ENCODE peak calls at places on chromosome 1, in seven cellular contexts. X is K562, T is ovary, U is left ventricle myocardium inferior, A is adrenal gland, S is heart left ventricle, G is adipocyte. Z is an unnamed sample. For H3K27me3, the result is how much of the 10 kb centered on the place peaks cover.

GRCh38 chr1:5493708-5494390 is 498.4 kb downstream of the NPHP4 start:
- DNase-seq in G (no peak), T (no peak), X (no peak), U (no peak), A (no peak), S (no peak), Z (no peak)

GRCh38 chr1:228453614-228454013 is 33.6 kb upstream of the RNF187 start:
- DNase-seq in T (no peak), G (no peak), U (no peak), X (no peak), S (no peak), A (no peak), Z (peak)

GRCh38 chr1:7549693-7550161 is 221.4 kb upstream of the VAMP3 start:
- DNase-seq in S (no peak), X (no peak), T (no peak), A (no peak), G (no peak), U (no peak), Z (no peak)

GRCh38 chr1:63921357-63921756 is 147.5 kb downstream of the ROR1 start:
- DNase-seq in T (no peak), U (no peak), S (no peak), A (no peak), X (no peak), G (no peak), Z (no peak)

GRCh38 chr1:189929501-189930099 is 548.1 kb downstream of the BRINP3 start:
- DNase-seq in S (no peak), G (no peak), X (no peak), T (no peak), A (no peak), U (no peak), Z (no peak)

GRCh38 chr1:186304982-186305949 is 69.8 kb downstream of the TPR start:
- DNase-seq in G (peak), S (no peak), T (no peak), A (no peak), X (peak), U (no peak), Z (no peak)

GRCh38 chr1:51535006-51535592 is 16.0 kb upstream of the EPS15 start:
- DNase-seq in G (peak), T (peak), S (no peak), U (peak), A (peak), X (peak), Z (peak)

GRCh38 chr1:165862448-165862847 is 35.0 kb downstream of the UCK2 start:
- DNase-seq in A (no peak), U (no peak), S (no peak), G (no peak), X (no peak), T (no peak), Z (no peak)

GRCh38 chr1:205936846-205937707 is 6.2 kb downstream of the SLC26A9 start:
- DNase-seq in U (no peak), S (no peak), G (peak), X (no peak), A (no peak), T (no peak), Z (no peak)

GRCh38 chr1:230809205-230809990 is 58.9 kb downstream of the C1orf198 start:
- DNase-seq in U (no peak), X (no peak), G (no peak), T (no peak), S (no peak), A (peak), Z (no peak)

GRCh38 chr1:109509176-109510134 is at the start of gene AMIGO1:
- DNase-seq in T (peak), S (peak), X (peak), U (peak), A (no peak), G (peak), Z (peak)

GRCh38 chr1:174519845-174520244 is 72.1 kb downstream of the GPR52 start:
- DNase-seq in S (peak), U (peak), X (no peak), G (no peak), A (no peak), T (no peak), Z (no peak)

GRCh38 chr1:64220241-64220640 is 16.8 kb downstream of the UBE2U start:
- DNase-seq in X (no peak), A (no peak), S (no peak), T (no peak), U (no peak), G (no peak), Z (no peak)

GRCh38 chr1:203396595-203397194 is 45.8 kb upstream of the FMOD start:
- DNase-seq in T (no peak), G (no peak), A (no peak), S (no peak), X (no peak), U (no peak), Z (no peak)

GRCh38 chr1:92817986-92818764 is 13.7 kb upstream of the RPL5 start:
- DNase-seq in U (no peak), T (no peak), G (peak), S (no peak), X (peak), A (no peak), Z (no peak)

GRCh38 chr1:107550358-107550757 is 409.5 kb downstream of the NTNG1 start:
- DNase-seq in A (no peak), S (no peak), T (no peak), G (no peak), U (no peak), X (no peak), Z (no peak)

GRCh38 chr1:50183734-50184133 is 75.0 kb downstream of the ELAVL4 start:
- DNase-seq in X (no peak), U (no peak), T (no peak), G (no peak), A (no peak), S (no peak), Z (no peak)

GRCh38 chr1:33338495-33339211 is 17.8 kb upstream of the A3GALT2 start:
- DNase-seq in T (peak), S (peak), X (no peak), G (peak), A (peak), U (peak), Z (peak)

GRCh38 chr1:81679972-81680371 is 120.8 kb upstream of the ADGRL2 start:
- DNase-seq in A (no peak), T (peak), X (no peak), S (peak), U (no peak), G (peak), Z (peak)

GRCh38 chr1:43994071-43994470 is 2.7 kb downstream of the CCDC24 start:
- DNase-seq in T (no peak), X (no peak), S (no peak), U (no peak), A (no peak), G (no peak), Z (no peak)

GRCh38 chr1:64497484-64497883 is 27.6 kb downstream of the CACHD1 start:
- DNase-seq in S (no peak), X (no peak), G (no peak), T (no peak), U (no peak), A (no peak), Z (no peak)

GRCh38 chr1:42198251-42198650 is 33.7 kb upstream of the GUCA2A start:
- DNase-seq in S (no peak), A (no peak), X (no peak), T (no peak), U (no peak), G (no peak), Z (no peak)

GRCh38 chr1:41888756-41889155 is 30.0 kb downstream of the HIVEP3 start:
- DNase-seq in S (no peak), U (no peak), T (no peak), X (no peak), A (no peak), G (no peak), Z (no peak)

DNA sequence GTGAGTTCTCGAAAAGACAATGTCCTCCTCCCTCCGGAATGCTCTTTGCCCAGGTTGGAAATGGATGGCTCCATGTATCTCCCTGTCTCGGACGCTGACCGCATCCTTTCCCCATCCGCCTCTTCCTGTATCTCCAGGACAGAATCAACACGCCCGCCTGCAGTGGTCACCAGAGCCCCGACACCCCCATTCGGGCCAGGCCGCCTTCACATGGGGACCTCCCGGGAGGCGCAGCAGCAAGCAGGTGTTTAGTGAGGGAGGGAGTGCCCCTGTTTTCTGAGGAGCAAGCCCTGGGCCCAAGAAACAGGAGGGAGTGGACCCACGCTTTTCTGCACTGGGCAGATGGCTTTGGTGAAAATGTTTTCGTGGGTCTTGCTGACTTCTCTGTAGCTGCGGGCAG is 83.5 kb upstream of the TTC34 start:
- DNase-seq in T (no peak), U (no peak), S (no peak), G (no peak), X (no peak), A (no peak), Z (no peak)
- H3K27me3 ChIP-seq in T (under half), U (half or more), S (under half), G (under half), X (under half), A (under half), Z (half or more)

GRCh38 chr1:156615946-156616345 is 3.3 kb upstream of the HAPLN2 start:
- DNase-seq in S (no peak), T (no peak), U (no peak), A (no peak), X (no peak), G (no peak), Z (no peak)
- H3K27me3 ChIP-seq in S (under half), T (under half), U (under half), A (under half), X (under half), G (under half), Z (under half)

DNA sequence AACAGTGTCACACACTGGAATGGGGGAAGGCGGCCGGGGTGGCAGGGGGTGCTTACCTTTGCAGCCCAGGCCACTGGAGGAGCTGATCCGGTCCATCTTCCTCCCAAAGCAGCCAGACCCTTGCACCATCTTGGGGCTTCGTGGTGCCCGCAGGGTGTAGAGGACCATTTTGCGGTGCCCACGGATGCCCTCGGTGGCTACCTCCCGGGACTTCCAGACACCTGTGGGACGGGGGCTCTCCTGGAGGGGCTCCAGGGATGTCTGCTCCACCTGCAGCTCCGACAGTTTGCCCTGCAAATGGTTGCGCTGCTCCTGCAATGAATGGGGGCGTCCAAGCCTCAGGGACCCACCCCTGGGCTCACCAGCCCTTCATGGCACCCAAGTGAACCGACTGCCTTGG is 587 bp downstream of the NPPB start:
- DNase-seq in U (no peak), G (no peak), S (no peak), X (no peak), A (no peak), T (no peak), Z (no peak)
- H3K27me3 ChIP-seq in U (half or more), G (half or more), S (under half), X (under half), A (under half), T (under half), Z (under half)

GRCh38 chr1:17755120-17755519 is at the start of gene ACTL8:
- DNase-seq in S (no peak), A (no peak), G (no peak), U (no peak), X (peak), T (no peak), Z (no peak)
- H3K27me3 ChIP-seq in S (under half), A (under half), G (under half), U (under half), X (under half), T (under half), Z (under half)

GRCh38 chr1:220880726-220881506 is 1.7 kb downstream of the HLX start:
- DNase-seq in X (peak), S (peak), U (peak), G (no peak), T (peak), A (peak), Z (peak)

GRCh38 chr1:220879509-220880366 is 495 bp downstream of the HLX start:
- DNase-seq in U (peak), G (peak), X (peak), T (peak), S (peak), A (no peak), Z (no peak)

GRCh38 chr1:220879090-220879508 is at the start of gene HLX:
- DNase-seq in G (peak), U (peak), T (peak), S (peak), A (peak), X (peak), Z (peak)

GRCh38 chr1:220878223-220879081 is 791 bp upstream of the HLX start:
- DNase-seq in G (no peak), U (peak), A (no peak), S (peak), T (no peak), X (no peak), Z (peak)

DNA sequence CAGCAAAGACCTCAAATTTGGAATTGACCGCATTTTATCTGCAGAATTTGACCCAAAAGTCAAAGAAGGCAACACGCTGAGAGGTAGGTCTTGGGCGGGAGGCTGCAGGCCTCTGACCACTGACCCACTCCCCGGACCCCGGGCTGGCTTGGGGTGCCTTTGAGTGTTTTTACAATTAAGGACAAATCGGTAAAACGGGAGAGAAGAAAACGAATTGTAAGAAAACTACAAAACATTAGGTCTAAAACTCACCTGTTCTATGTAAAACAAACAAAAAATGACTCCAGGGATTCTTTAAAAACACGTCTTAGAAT is 1.1 kb downstream of the HLX start:
- DNase-seq in T (no peak), A (no peak), X (no peak), U (no peak), S (no peak), G (peak), Z (no peak)
- H3K27me3 ChIP-seq in T (under half), A (under half), X (under half), U (under half), S (under half), G (under half), Z (under half)

GRCh38 chr1:3085721-3086120 is 16.7 kb downstream of the PRDM16 start:
- DNase-seq in A (no peak), S (no peak), U (no peak), T (no peak), X (no peak), G (no peak), Z (no peak)
- H3K27me3 ChIP-seq in A (under half), S (under half), U (under half), T (under half), X (half or more), G (under half), Z (under half)

GRCh38 chr1:157357111-157357510 is 195.2 kb downstream of the FCRL5 start:
- DNase-seq in G (no peak), U (no peak), X (peak), S (peak), A (no peak), T (no peak), Z (no peak)

GRCh38 chr1:157352216-157352615 is 200.1 kb downstream of the FCRL5 start:
- DNase-seq in T (no peak), A (no peak), U (no peak), X (no peak), G (no peak), S (no peak), Z (no peak)

GRCh38 chr1:157356611-157357010 is 195.7 kb downstream of the FCRL5 start:
- DNase-seq in U (no peak), X (no peak), A (no peak), G (no peak), S (no peak), T (no peak), Z (no peak)

GRCh38 chr1:157352817-157353408 is 199.4 kb downstream of the FCRL5 start:
- DNase-seq in G (no peak), U (no peak), X (no peak), S (no peak), T (no peak), A (no peak), Z (no peak)

DNA sequence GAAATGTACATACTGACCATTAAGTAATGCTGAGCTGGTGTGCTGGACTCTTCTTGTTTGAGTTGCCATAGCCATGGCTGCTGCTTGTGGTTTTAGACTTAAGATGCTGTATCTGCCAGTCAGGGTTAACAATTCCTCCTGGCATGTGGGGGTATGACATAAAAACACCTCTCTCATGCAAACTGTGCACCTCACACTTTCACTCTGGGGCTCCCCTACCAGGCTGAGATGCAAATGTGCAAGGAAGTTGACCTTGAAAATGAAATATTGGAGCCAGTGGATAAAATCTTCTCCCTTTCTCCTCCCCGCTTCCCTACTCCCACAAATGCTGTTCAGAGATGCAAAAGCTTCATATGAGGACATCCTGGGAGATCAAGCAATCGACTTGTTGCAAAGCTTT is 198.8 kb downstream of the FCRL5 start:
- DNase-seq in A (no peak), T (no peak), G (no peak), X (no peak), S (no peak), U (no peak), Z (no peak)
- H3K27me3 ChIP-seq in A (under half), T (under half), G (under half), X (under half), S (under half), U (under half), Z (under half)

DNA sequence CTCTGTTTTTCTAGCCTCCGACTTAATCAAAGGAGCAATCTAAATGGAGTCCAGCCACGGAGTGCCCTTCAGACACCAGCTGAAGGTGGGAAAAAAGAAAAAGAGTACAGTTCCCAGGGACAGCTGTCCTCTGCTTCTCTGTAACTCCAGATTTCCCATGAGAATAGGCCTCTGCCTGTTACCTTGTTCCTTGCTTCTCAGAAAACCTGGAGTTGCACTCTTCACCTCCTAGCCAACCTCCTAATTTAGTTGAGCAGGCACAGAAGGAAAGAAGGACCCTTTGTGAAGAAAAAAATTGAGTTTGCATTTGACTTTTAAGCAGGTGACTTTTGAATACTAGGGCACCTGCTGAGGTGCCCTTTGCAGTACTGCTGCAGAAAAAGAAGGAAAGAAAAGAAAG is 8.3 kb downstream of the BARHL2 start:
- DNase-seq in X (no peak), U (no peak), G (no peak), A (no peak), S (no peak), T (no peak), Z (no peak)
- H3K27me3 ChIP-seq in X (half or more), U (half or more), G (half or more), A (half or more), S (half or more), T (under half), Z (half or more)

GRCh38 chr1:31677949-31678348 is 25.9 kb downstream of the COL16A1 start:
- DNase-seq in A (no peak), G (no peak), S (no peak), U (no peak), X (no peak), T (no peak), Z (no peak)
- H3K27me3 ChIP-seq in A (under half), G (under half), S (under half), U (under half), X (half or more), T (under half), Z (under half)